ENCODE peak calls at places on chromosomes 2 and 18, in six cellular contexts. One of them, this sample, is unnamed.

GRCh38 chr18:69947361-69948106 is at the start of gene CD226:
- DNase-seq in tibial artery: no peak
- DNase-seq in lower lobe of right lung: no peak
- DNase-seq in ovary: no peak
- DNase-seq in foreskin fibroblast: no peak
- DNase-seq in RWPE1: no peak
- DNase-seq in this sample: peak

GRCh38 chr2:39379643-39380524 is 57.2 kb downstream of the MAP4K3 start:
- DNase-seq in foreskin fibroblast: peak
- DNase-seq in RWPE1: peak
- DNase-seq in lower lobe of right lung: no peak
- DNase-seq in tibial artery: no peak
- DNase-seq in ovary: no peak
- DNase-seq in this sample: peak

GRCh38 chr2:210210185-210210584 is 15.1 kb downstream of the ACADL start:
- DNase-seq in tibial artery: no peak
- DNase-seq in ovary: no peak
- DNase-seq in lower lobe of right lung: no peak
- DNase-seq in foreskin fibroblast: no peak
- DNase-seq in RWPE1: no peak
- DNase-seq in this sample: no peak

GRCh38 chr2:40450066-40450841 is 1.6 kb downstream of the SLC8A1 start:
- DNase-seq in lower lobe of right lung: peak
- DNase-seq in foreskin fibroblast: no peak
- DNase-seq in ovary: peak
- DNase-seq in RWPE1: no peak
- DNase-seq in tibial artery: peak
- DNase-seq in this sample: no peak

GRCh38 chr2:179910735-179911113 is 49.3 kb upstream of the ZNF385B start:
- DNase-seq in foreskin fibroblast: no peak
- DNase-seq in RWPE1: no peak
- DNase-seq in lower lobe of right lung: no peak
- DNase-seq in ovary: no peak
- DNase-seq in tibial artery: no peak
- DNase-seq in this sample: no peak

GRCh38 chr2:240250985-240251847 is 110.8 kb upstream of the OTOS start:
- DNase-seq in ovary: peak
- DNase-seq in tibial artery: peak
- DNase-seq in RWPE1: peak
- DNase-seq in lower lobe of right lung: peak
- DNase-seq in foreskin fibroblast: peak
- DNase-seq in this sample: no peak

GRCh38 chr2:129901754-129902415 is 77.6 kb upstream of the RAB6C start:
- DNase-seq in ovary: no peak
- DNase-seq in tibial artery: peak
- DNase-seq in lower lobe of right lung: no peak
- DNase-seq in foreskin fibroblast: no peak
- DNase-seq in RWPE1: no peak
- DNase-seq in this sample: no peak

GRCh38 chr2:26848336-26849055 is 564 bp downstream of the DPYSL5 start:
- DNase-seq in foreskin fibroblast: no peak
- DNase-seq in RWPE1: peak
- DNase-seq in ovary: peak
- DNase-seq in tibial artery: no peak
- DNase-seq in lower lobe of right lung: no peak
- DNase-seq in this sample: peak

DNA sequence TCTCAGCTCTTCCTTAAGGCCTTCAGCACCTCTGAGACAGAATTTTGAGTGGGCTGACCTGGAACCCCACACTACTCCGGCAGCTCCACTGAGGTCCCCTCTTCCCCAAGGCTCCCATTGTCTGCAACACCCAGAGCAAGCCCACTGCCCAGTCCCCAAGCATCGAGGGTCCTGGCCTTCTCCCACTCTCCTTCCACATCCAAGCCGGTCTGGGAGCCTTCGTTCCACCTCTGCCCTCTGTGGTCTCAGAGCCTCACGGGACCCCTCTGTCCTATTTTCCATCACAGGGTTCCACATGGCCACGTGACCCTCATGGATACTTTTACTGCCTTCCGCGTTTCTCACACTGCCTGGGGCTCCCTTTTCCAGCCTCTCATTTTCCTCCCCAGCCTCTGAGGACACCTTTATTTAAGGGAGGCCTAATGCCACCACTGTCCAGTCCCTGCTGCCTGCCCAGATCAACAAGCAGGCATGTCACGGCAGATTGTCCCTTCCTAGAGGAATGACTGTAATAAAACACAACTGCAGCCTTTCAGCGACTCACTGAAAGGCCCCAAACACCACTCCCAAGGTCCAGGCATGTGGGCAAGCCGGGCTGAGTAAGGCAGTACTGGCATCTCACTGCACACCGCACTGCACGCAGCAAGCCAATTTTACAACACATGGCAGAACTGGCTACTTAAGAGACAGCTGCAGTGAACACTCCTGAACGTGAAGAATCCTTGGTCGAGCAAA is 7.9 kb upstream of the SALL3 start:
- DNase-seq in lower lobe of right lung: no peak
- DNase-seq in tibial artery: no peak
- DNase-seq in RWPE1: no peak
- DNase-seq in ovary: no peak
- DNase-seq in foreskin fibroblast: no peak
- DNase-seq in this sample: no peak
- TF ChIP-seq CTCF in lower lobe of right lung: no peak
- TF ChIP-seq CTCF in tibial artery: no peak
- TF ChIP-seq CTCF in RWPE1: no peak
- TF ChIP-seq CTCF in ovary: no peak
- TF ChIP-seq CTCF in foreskin fibroblast: no peak
- TF ChIP-seq CTCF in this sample: no peak

DNA sequence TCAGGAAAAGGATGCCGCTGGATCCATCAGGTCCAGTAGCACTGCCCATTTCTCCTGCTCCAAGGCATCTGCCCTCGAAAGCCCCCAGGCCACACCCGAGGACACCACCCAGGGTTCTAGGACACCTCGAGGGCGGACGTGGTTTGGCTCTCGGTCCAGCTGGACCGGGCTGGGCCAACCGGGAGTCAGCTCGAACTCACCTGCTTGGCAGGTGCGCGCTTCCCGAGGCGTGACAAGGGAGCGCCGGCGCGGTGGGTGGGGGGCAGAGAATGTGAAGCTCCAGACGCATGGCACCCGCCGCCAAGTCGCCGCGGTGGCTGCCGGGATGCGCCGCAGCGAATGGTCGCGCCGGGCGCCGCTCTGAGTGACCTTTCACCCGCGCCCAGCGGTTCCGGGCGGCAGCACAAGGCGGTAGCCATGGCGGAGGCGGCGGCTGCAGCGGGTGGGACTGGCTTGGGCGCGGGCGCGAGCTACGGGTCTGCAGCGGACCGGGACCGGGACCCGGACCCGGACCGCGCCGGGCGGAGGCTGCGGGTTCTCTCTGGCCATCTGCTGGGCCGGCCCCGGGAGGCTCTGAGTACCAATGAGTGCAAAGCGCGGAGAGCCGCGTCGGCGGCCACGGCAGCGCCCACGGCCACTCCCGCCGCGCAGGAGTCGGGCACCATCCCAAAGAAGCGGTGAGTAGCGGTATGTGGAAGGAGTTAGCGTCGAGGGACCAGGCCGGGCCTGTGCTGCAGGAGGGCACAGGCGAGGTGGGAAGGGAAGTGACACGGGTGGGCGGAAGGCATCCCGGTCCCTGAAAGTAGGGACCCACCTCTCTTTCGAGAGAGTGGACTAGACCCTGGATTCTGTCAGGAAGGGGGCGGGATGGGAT is at the start of gene AGPS:
- DNase-seq in ovary: peak
- DNase-seq in RWPE1: peak
- DNase-seq in tibial artery: peak
- DNase-seq in foreskin fibroblast: peak
- DNase-seq in lower lobe of right lung: peak
- DNase-seq in this sample: peak
- TF ChIP-seq CTCF in ovary: peak
- TF ChIP-seq CTCF in RWPE1: no peak
- TF ChIP-seq CTCF in tibial artery: peak
- TF ChIP-seq CTCF in foreskin fibroblast: no peak
- TF ChIP-seq CTCF in lower lobe of right lung: peak
- TF ChIP-seq CTCF in this sample: no peak

GRCh38 chr2:64313311-64313710 is 140.7 kb upstream of the LGALSL start:
- DNase-seq in foreskin fibroblast: no peak
- DNase-seq in tibial artery: no peak
- DNase-seq in ovary: no peak
- DNase-seq in RWPE1: no peak
- DNase-seq in lower lobe of right lung: no peak
- DNase-seq in this sample: no peak

GRCh38 chr2:64311191-64311910 is 142.6 kb upstream of the LGALSL start:
- DNase-seq in foreskin fibroblast: no peak
- DNase-seq in RWPE1: no peak
- DNase-seq in ovary: no peak
- DNase-seq in lower lobe of right lung: no peak
- DNase-seq in tibial artery: no peak
- DNase-seq in this sample: no peak

GRCh38 chr2:64315561-64315960 is 138.4 kb upstream of the LGALSL start:
- DNase-seq in RWPE1: no peak
- DNase-seq in ovary: no peak
- DNase-seq in lower lobe of right lung: no peak
- DNase-seq in tibial artery: no peak
- DNase-seq in foreskin fibroblast: no peak
- DNase-seq in this sample: no peak

GRCh38 chr2:64312622-64312948 is 141.4 kb upstream of the LGALSL start:
- DNase-seq in RWPE1: no peak
- DNase-seq in ovary: no peak
- DNase-seq in lower lobe of right lung: no peak
- DNase-seq in foreskin fibroblast: no peak
- DNase-seq in tibial artery: no peak
- DNase-seq in this sample: no peak

GRCh38 chr2:64311948-64312621 is 141.9 kb upstream of the LGALSL start:
- DNase-seq in ovary: peak
- DNase-seq in lower lobe of right lung: peak
- DNase-seq in tibial artery: peak
- DNase-seq in foreskin fibroblast: peak
- DNase-seq in RWPE1: peak
- DNase-seq in this sample: peak
- TF ChIP-seq CTCF in ovary: no peak
- TF ChIP-seq CTCF in lower lobe of right lung: peak
- TF ChIP-seq CTCF in tibial artery: peak
- TF ChIP-seq CTCF in foreskin fibroblast: peak
- TF ChIP-seq CTCF in RWPE1: peak
- TF ChIP-seq CTCF in this sample: peak

GRCh38 chr2:79040967-79041582 is 15.6 kb downstream of the REG3G start:
- DNase-seq in lower lobe of right lung: no peak
- DNase-seq in tibial artery: no peak
- DNase-seq in ovary: no peak
- DNase-seq in RWPE1: peak
- DNase-seq in foreskin fibroblast: no peak
- DNase-seq in this sample: peak
- TF ChIP-seq CTCF in lower lobe of right lung: peak
- TF ChIP-seq CTCF in tibial artery: no peak
- TF ChIP-seq CTCF in ovary: no peak
- TF ChIP-seq CTCF in RWPE1: peak
- TF ChIP-seq CTCF in foreskin fibroblast: no peak
- TF ChIP-seq CTCF in this sample: peak